ENCODE peak calls at places on chromosomes 1 and 21, in ten cellular contexts. R is brain microvascular endothelial cell; K is Caki2; I is AG09309; G is nephron progenitor cell; L is osteoblast; P is HT1080; M is osteocyte; E is activated T-cell treated with anti-CD3 and anti-CD28 coated beads, Interleukin-2, amount 50 U/mL, for 24 hours; C is colonic mucosa. H is an unnamed sample.
A peak's percentile ranks its signal among the peaks of the same experiment; 100 is the strongest.

GRCh38 chr1:183753464-183753891 is 51.4 kb upstream of the RGL1 start:
- DNase-seq in E (no peak), R (no peak), K (no peak), P (no peak), M (no peak), I (no peak), G (no peak), C (no peak), L (no peak), H (no peak)

GRCh38 chr1:87135313-87135712 is 193.4 kb upstream of the LMO4 start:
- DNase-seq in I (no peak), G (no peak), M (no peak), P (no peak), C (no peak), K (no peak), L (no peak), R (no peak), E (no peak), H (no peak)

GRCh38 chr1:33709780-33710713 is 153.8 kb upstream of the HMGB4 start:
- DNase-seq in K (no peak), P (peak; percentile 28), L (no peak), E (no peak), R (no peak), M (peak; percentile 30), C (no peak), G (no peak), I (peak; percentile 16), H (no peak)

GRCh38 chr1:154213274-154213673 is 7.1 kb upstream of the CFAP141 start:
- DNase-seq in K (peak; percentile 45), C (no peak), M (no peak), G (no peak), R (peak; percentile 49), L (peak; percentile 93), P (peak; percentile 86), I (no peak), E (no peak), H (no peak)

GRCh38 chr21:35400233-35400939 is 351.3 kb upstream of the RUNX1 start:
- DNase-seq in E (peak; percentile 66), L (peak; percentile 37), C (peak; percentile 50), P (peak; percentile 65), K (peak; percentile 69), G (no peak), M (no peak), I (no peak), R (peak; percentile 31), H (peak; percentile 8)

GRCh38 chr1:44406761-44407429 is 1.8 kb downstream of the RNF220 start:
- DNase-seq in E (peak; percentile 59), C (no peak), M (no peak), P (no peak), K (no peak), G (peak; percentile 38), I (no peak), R (no peak), L (no peak), H (no peak)

GRCh38 chr1:35717911-35718476 is 690 bp downstream of the C1orf216 start:
- DNase-seq in L (peak; percentile 95), K (peak; percentile 43), C (peak; percentile 58), R (peak; percentile 64), G (peak; percentile 15), I (peak; percentile 17), E (no peak), P (peak; percentile 61), M (no peak), H (no peak)

GRCh38 chr21:25708467-25709065 is 26.1 kb downstream of the ATP5PF start:
- DNase-seq in K (peak; percentile 20), M (no peak), I (peak; percentile 14), C (peak; percentile 32), L (peak; percentile 49), E (peak; percentile 44), G (peak; percentile 28), P (no peak), R (peak; percentile 43), H (peak; percentile 22)

GRCh38 chr21:45288441-45288841 is 746 bp upstream of the POFUT2 start:
- DNase-seq in K (no peak), I (no peak), R (no peak), G (no peak), C (no peak), P (no peak), E (peak; percentile 44), L (peak; percentile 88), M (peak; percentile 82), H (no peak)

GRCh38 chr21:17742181-17742580 is 77.0 kb downstream of the C21orf91 start:
- DNase-seq in G (no peak), I (no peak), E (no peak), P (no peak), L (no peak), K (no peak), R (no peak), M (no peak), C (no peak), H (no peak)

GRCh38 chr21:42585881-42586280 is 67.5 kb upstream of the PDE9A start:
- DNase-seq in E (no peak), C (no peak), G (no peak), I (no peak), P (no peak), L (peak; percentile 81), K (no peak), R (no peak), M (no peak), H (no peak)

GRCh38 chr1:29563092-29563491 is 326.8 kb downstream of the PTPRU start:
- DNase-seq in P (peak; percentile 22), C (no peak), R (no peak), E (no peak), G (no peak), M (no peak), K (no peak), L (no peak), I (no peak), H (no peak)

H was measured in T follicular helper cell.